ENCODE peak calls at places on chromosomes 3 and 15, in nine cellular contexts. G is IMR-90, F is stomach, N is ovary, V is heart left ventricle, J is right lobe of liver, C is HepG2, D is adrenal gland, B is uterus. T is an unnamed sample.
A peak's percentile ranks its signal among the peaks of the same experiment; 100 is the strongest.

GRCh38 chr3:64229903-64230302 is 4.6 kb upstream of the PRICKLE2 start:
- DNase-seq in G (peak; percentile 78), F (no peak), N (no peak), V (no peak), J (no peak), C (no peak), D (no peak), B (no peak), T (no peak)

GRCh38 chr3:175070946-175071345 is 211.8 kb downstream of the NAALADL2 start:
- DNase-seq in G (no peak), F (no peak), N (no peak), V (no peak), J (no peak), C (no peak), D (no peak), B (no peak), T (no peak)

GRCh38 chr3:8969246-8969645 is 6.0 kb upstream of the RAD18 start:
- DNase-seq in G (no peak), F (no peak), N (no peak), V (no peak), J (no peak), C (no peak), D (no peak), B (no peak), T (no peak)

GRCh38 chr3:61358364-61358763 is 107.1 kb upstream of the FHIT start:
- DNase-seq in G (no peak), F (peak; percentile 49), N (peak; percentile 72), V (peak; percentile 91), J (peak; percentile 61), C (no peak), D (peak; percentile 58), B (peak; percentile 75), T (no peak)

GRCh38 chr3:8460815-8461482 is 40.7 kb upstream of the LMCD1 start:
- DNase-seq in G (peak; percentile 72), F (no peak), N (no peak), V (no peak), J (no peak), C (no peak), D (no peak), B (no peak), T (no peak)

GRCh38 chr3:27195059-27195458 is 174.1 kb downstream of the NEK10 start:
- DNase-seq in G (peak; percentile 31), F (no peak), N (no peak), V (no peak), J (no peak), C (no peak), D (no peak), B (no peak), T (no peak)

GRCh38 chr3:71109241-71109976 is 474.1 kb downstream of the FOXP1 start:
- DNase-seq in G (peak; percentile 90), F (no peak), N (no peak), V (no peak), J (no peak), C (no peak), D (no peak), B (no peak), T (no peak)

GRCh38 chr3:129383292-129383860 is 45.1 kb downstream of the EFCAB12 start:
- DNase-seq in G (peak; percentile 85), F (peak; percentile 55), N (peak; percentile 71), V (peak; percentile 64), J (peak; percentile 69), C (peak; percentile 74), D (peak; percentile 68), B (peak; percentile 43), T (peak; percentile 34)

GRCh38 chr3:125959317-125960065 is 9.5 kb upstream of the ROPN1B start:
- DNase-seq in G (no peak), F (no peak), N (no peak), V (no peak), J (no peak), C (no peak), D (no peak), B (no peak), T (no peak)

GRCh38 chr3:115581347-115582135 is 41.8 kb upstream of the GAP43 start:
- DNase-seq in G (peak; percentile 15), F (no peak), N (no peak), V (peak; percentile 29), J (no peak), C (no peak), D (no peak), B (no peak), T (no peak)

GRCh38 chr15:58115692-58116091 is 22.5 kb upstream of the AQP9 start:
- DNase-seq in G (no peak), F (no peak), N (no peak), V (no peak), J (no peak), C (peak; percentile 9), D (no peak), B (no peak), T (no peak)

DNA sequence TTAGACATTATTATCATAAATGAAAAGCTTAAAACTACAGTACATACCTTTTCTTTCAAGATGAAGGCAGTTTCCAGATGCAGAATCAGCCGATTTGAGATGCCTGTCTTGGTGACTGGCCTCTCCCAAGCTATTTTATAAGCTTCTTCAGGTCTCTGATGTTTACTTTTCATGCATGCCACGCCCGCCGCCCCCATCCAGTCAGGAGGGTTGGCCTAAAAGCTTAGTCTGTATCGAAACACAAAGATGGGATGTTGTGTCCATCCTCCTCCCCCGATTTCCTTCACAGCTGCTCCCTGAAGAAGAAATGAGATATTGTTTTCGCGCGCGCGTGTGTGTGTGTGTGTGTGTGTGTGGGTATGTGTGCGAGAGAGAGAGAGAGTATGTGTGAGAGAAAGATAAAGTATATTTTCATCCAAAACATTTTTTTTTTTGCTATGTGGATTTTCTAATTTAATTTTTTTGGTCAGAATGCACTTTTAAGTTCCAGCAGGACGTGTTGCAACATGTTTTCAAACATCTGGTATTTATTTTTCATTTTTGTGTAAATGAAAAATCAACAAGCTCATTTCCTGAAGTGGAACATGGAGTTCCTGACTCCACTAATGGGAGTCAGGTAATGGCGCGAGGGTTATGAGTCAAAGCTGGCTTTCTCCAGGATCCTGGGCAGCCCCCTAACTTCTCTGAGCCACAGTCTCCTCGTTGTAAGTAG is at the start of gene APOD:
- DNase-seq in G (peak; percentile 13), F (no peak), N (peak; percentile 43), V (peak; percentile 78), J (no peak), C (no peak), D (no peak), B (peak; percentile 54), T (no peak)
- H3K27ac ChIP-seq in G (no peak within 1 kb of the TSS), F (peak within 1 kb of the TSS; percentile 1), N (no peak within 1 kb of the TSS), V (peak within 1 kb of the TSS; percentile 81), J (no peak within 1 kb of the TSS), C (no peak within 1 kb of the TSS), D (no peak within 1 kb of the TSS), B (peak within 1 kb of the TSS; percentile 71), T (no peak within 1 kb of the TSS)

GRCh38 chr3:22691407-22691806 is 511.7 kb upstream of the UBE2E2 start:
- DNase-seq in G (no peak), F (no peak), N (no peak), V (no peak), J (no peak), C (no peak), D (no peak), B (no peak), T (no peak)

GRCh38 chr3:22684739-22685138 is 518.4 kb upstream of the UBE2E2 start:
- DNase-seq in G (no peak), F (no peak), N (no peak), V (no peak), J (no peak), C (no peak), D (no peak), B (peak; percentile 17), T (no peak)

GRCh38 chr3:22685598-22685997 is 517.5 kb upstream of the UBE2E2 start:
- DNase-seq in G (no peak), F (no peak), N (no peak), V (no peak), J (no peak), C (peak; percentile 4), D (no peak), B (no peak), T (no peak)
- TF ChIP-seq CTCF in G (no peak), F (no peak), N (no peak), V (no peak), J (no peak), C (peak; percentile 32), D (no peak), B (no peak), T (no peak)

GRCh38 chr15:73683257-73683623 is 943 bp upstream of the CD276 start:
- DNase-seq in G (no peak), F (no peak), N (no peak), V (no peak), J (no peak), C (no peak), D (no peak), B (no peak), T (no peak)

GRCh38 chr15:73681856-73682596 is 2.2 kb upstream of the CD276 start:
- DNase-seq in G (no peak), F (no peak), N (no peak), V (no peak), J (no peak), C (no peak), D (no peak), B (no peak), T (no peak)

GRCh38 chr15:73682597-73683090 is 1.5 kb upstream of the CD276 start:
- DNase-seq in G (no peak), F (no peak), N (no peak), V (no peak), J (no peak), C (no peak), D (no peak), B (no peak), T (no peak)

GRCh38 chr15:73685561-73685960 is 1.4 kb downstream of the CD276 start:
- DNase-seq in G (peak; percentile 20), F (no peak), N (no peak), V (no peak), J (no peak), C (no peak), D (no peak), B (no peak), T (no peak)

DNA sequence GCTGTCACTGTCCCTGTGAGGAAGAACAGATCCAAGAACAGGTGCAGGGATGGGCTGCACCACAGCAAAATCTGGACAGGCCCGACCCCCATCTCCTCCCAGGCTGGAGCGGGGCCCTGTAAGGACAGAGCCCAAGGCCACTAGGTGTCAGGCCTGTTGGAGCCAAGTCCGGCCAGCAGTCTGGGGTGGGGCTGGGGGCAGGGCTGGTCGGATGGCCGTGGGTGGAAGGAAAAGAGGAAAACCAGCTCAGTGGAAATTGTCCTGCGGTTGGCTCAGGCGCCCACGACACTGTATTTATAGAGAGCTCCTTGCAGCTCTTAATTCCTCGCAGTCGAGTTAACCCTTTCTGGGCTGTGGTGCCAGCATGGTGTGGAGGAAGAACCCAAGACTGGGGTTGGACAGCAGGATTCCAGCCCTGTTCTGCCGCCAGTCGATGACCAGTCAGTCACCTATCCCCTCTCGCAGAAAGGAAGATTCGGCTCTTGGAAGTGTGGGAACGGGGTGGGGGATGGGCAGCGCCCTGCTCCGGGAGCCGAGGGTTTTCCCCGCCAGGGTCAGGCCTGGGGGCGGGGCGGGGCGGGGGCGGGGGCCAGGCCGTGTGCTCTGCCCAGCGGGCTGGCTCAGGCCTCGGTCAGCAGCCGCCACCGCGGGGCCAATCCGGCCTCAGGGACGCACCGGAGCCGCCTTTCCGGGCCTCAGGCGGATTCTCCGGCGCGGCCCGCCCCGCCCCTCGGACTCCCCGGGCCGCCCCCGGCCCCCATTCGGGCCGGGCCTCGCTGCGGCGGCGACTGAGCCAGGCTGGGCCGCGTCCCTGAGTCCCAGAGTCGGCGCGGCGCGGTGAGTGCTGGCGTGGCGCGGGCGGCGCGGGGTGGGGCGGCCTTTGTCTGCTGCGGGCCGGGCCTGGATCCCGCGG is at the start of gene CD276:
- DNase-seq in G (peak; percentile 64), F (peak; percentile 80), N (peak; percentile 82), V (peak; percentile 88), J (peak; percentile 93), C (peak; percentile 61), D (peak; percentile 88), B (peak; percentile 75), T (peak; percentile 73)
- TF ChIP-seq POLR2A in G (peak; percentile 47), F (no peak), N (no peak), V (no peak), J (peak; percentile 55), C (peak; percentile 69), D (peak; percentile 87), B (peak; percentile 44), T (no peak)

GRCh38 chr15:101165905-101166471 is 85.9 kb downstream of the CHSY1 start:
- DNase-seq in G (no peak), F (no peak), N (no peak), V (no peak), J (no peak), C (no peak), D (no peak), B (no peak), T (no peak)
- H3K27ac ChIP-seq in G (no peak overlapping the region), F (no peak overlapping the region), N (no peak overlapping the region), V (peak overlapping the region; percentile 88), J (no peak overlapping the region), C (no peak overlapping the region), D (no peak overlapping the region), B (peak overlapping the region; percentile 86), T (no peak overlapping the region)